ENCODE peak calls at places on chromosomes 11 and 22, in ten cellular contexts. V is neural progenitor cell; W is OCI-M1; S is effector memory CD8-positive, alpha-beta T cell; L is astrocyte of the spinal cord; G is activated CD4-positive, alpha-beta T cell treated with anti-CD3 and anti-CD28 coated beads for 36 hours; C is HepG2; I is T-helper 9 cell; D is adipocyte; P is frontal cortex. T is an unnamed sample.

GRCh38 chr22:50031189-50032091 is 18.9 kb upstream of the IL17REL start:
- DNase-seq in G (no peak), D (no peak), V (no peak), C (no peak), W (no peak), P (no peak), I (no peak), L (no peak), S (no peak), T (no peak)

GRCh38 chr11:111081021-111081511 is 164.5 kb upstream of the POU2AF2 start:
- DNase-seq in G (no peak), C (no peak), V (no peak), W (no peak), I (no peak), D (peak; percentile 67), P (no peak), S (no peak), L (peak; percentile 21), T (no peak)

GRCh38 chr11:117809236-117810055 is 12.4 kb upstream of the DSCAML1 start:
- DNase-seq in I (no peak), D (peak; percentile 24), L (peak; percentile 20), P (peak; percentile 59), G (peak; percentile 81), W (no peak), V (peak; percentile 87), C (no peak), S (no peak), T (peak; percentile 20)

GRCh38 chr11:128232588-128232987 is 354.8 kb downstream of the ETS1 start:
- DNase-seq in V (no peak), C (no peak), P (no peak), W (no peak), L (no peak), S (no peak), I (no peak), G (peak; percentile 81), D (no peak), T (no peak)

GRCh38 chr11:121152764-121153163 is 51.7 kb downstream of the TECTA start:
- DNase-seq in W (no peak), V (no peak), S (no peak), G (no peak), C (no peak), P (no peak), I (no peak), D (no peak), L (no peak), T (no peak)

GRCh38 chr11:15145635-15146034 is 30.9 kb downstream of the INSC start:
- DNase-seq in V (no peak), G (no peak), L (no peak), C (no peak), I (no peak), S (no peak), D (no peak), W (peak; percentile 5), P (no peak), T (no peak)

GRCh38 chr11:47375546-47376085 is 2.7 kb downstream of the SPI1 start:
- DNase-seq in D (no peak), L (no peak), I (no peak), W (no peak), C (no peak), V (no peak), P (no peak), S (no peak), G (no peak), T (no peak)

GRCh38 chr11:33594188-33594587 is 106.4 kb downstream of the C11orf91 start:
- DNase-seq in G (no peak), W (no peak), S (no peak), P (no peak), V (no peak), I (no peak), D (no peak), L (no peak), C (no peak), T (no peak)

GRCh38 chr11:66275396-66275795 is 2.6 kb upstream of the CNIH2 start:
- DNase-seq in D (no peak), P (no peak), G (no peak), W (no peak), C (no peak), L (no peak), I (no peak), S (no peak), V (no peak), T (no peak)

GRCh38 chr11:96338910-96339703 is 3.9 kb downstream of the MAML2 start:
- DNase-seq in D (peak; percentile 71), C (peak; percentile 25), L (peak; percentile 79), I (no peak), S (peak; percentile 25), G (peak; percentile 57), P (no peak), W (peak; percentile 49), V (no peak), T (peak; percentile 9)

GRCh38 chr11:72085836-72086475 is 5.3 kb downstream of the LRRC51 start:
- DNase-seq in I (no peak), W (no peak), S (no peak), C (no peak), L (peak; percentile 32), P (peak; percentile 39), G (no peak), D (no peak), V (no peak), T (no peak)

GRCh38 chr11:8382436-8383053 is 118.9 kb upstream of the LMO1 start:
- DNase-seq in C (no peak), G (no peak), S (no peak), L (peak; percentile 65), I (no peak), W (no peak), P (no peak), V (no peak), D (peak; percentile 32), T (no peak)

GRCh38 chr11:2767751-2768150 is 68.0 kb upstream of the KCNQ1OT1 start:
- DNase-seq in C (no peak), I (no peak), L (no peak), S (no peak), D (no peak), P (no peak), G (no peak), V (no peak), W (no peak), T (no peak)

GRCh38 chr11:12606597-12606996 is 67.6 kb upstream of the TEAD1 start:
- DNase-seq in L (peak; percentile 76), V (no peak), P (no peak), G (no peak), C (no peak), S (no peak), W (no peak), D (peak; percentile 78), I (no peak), T (no peak)

GRCh38 chr11:42840856-42841255 is 470.9 kb upstream of the API5 start:
- DNase-seq in L (no peak), G (no peak), D (no peak), I (no peak), S (no peak), V (no peak), C (no peak), P (no peak), W (no peak), T (no peak)

GRCh38 chr11:123062892-123063395 is 1.0 kb upstream of the HSPA8 start:
- DNase-seq in D (no peak), G (no peak), V (no peak), C (no peak), S (no peak), W (peak; percentile 87), I (no peak), P (no peak), L (no peak), T (no peak)

GRCh38 chr11:132655187-132655855 is 877.0 kb downstream of the OPCML start:
- DNase-seq in I (no peak), C (no peak), W (no peak), L (no peak), P (no peak), V (no peak), G (no peak), S (no peak), D (no peak), T (no peak)

GRCh38 chr22:35043251-35043931 is 22.6 kb upstream of the ISX start:
- DNase-seq in W (peak; percentile 42), V (no peak), P (no peak), C (no peak), D (peak; percentile 3), G (peak; percentile 25), I (no peak), S (no peak), L (no peak), T (no peak)

GRCh38 chr11:96050435-96051182 is 126.7 kb upstream of the MTMR2 start:
- DNase-seq in P (no peak), C (peak; percentile 76), I (no peak), W (no peak), S (no peak), D (peak; percentile 36), L (peak; percentile 61), G (no peak), V (no peak), T (no peak)

GRCh38 chr22:37100589-37101127 is 8.9 kb downstream of the TMPRSS6 start:
- DNase-seq in G (no peak), V (no peak), P (no peak), I (no peak), L (no peak), W (peak; percentile 24), C (no peak), D (no peak), S (no peak), T (peak; percentile 50)

GRCh38 chr11:27191061-27191460 is 150.4 kb downstream of the BBOX1 start:
- DNase-seq in I (no peak), L (no peak), V (no peak), W (no peak), C (no peak), D (no peak), S (no peak), P (no peak), G (no peak), T (no peak)

GRCh38 chr11:86588566-86589090 is 83.8 kb downstream of the ME3 start:
- DNase-seq in V (peak; percentile 97), S (no peak), I (no peak), P (no peak), G (no peak), C (no peak), W (no peak), D (no peak), L (no peak), T (no peak)

GRCh38 chr11:13210424-13210823 is 67.2 kb upstream of the BMAL1 start:
- DNase-seq in G (peak; percentile 48), W (peak; percentile 65), C (peak; percentile 57), D (peak; percentile 76), I (peak; percentile 6), L (peak; percentile 81), P (no peak), S (no peak), V (peak; percentile 88), T (peak; percentile 38)

GRCh38 chr11:62974848-62975522 is 9.8 kb downstream of the SLC22A6 start:
- DNase-seq in I (no peak), S (no peak), P (no peak), L (no peak), G (peak; percentile 59), W (peak; percentile 49), V (peak; percentile 67), C (peak; percentile 6), D (no peak), T (peak; percentile 55)

GRCh38 chr11:18383388-18384156 is 10.8 kb upstream of the LDHA start:
- DNase-seq in P (no peak), D (peak; percentile 98), V (peak; percentile 6), S (peak; percentile 67), W (peak; percentile 45), G (peak; percentile 89), C (peak; percentile 91), L (peak; percentile 97), I (peak; percentile 66), T (peak; percentile 56)

GRCh38 chr11:103994111-103994510 is 42.3 kb upstream of the DDI1 start:
- DNase-seq in C (no peak), V (no peak), P (no peak), G (no peak), I (no peak), D (peak; percentile 31), W (no peak), L (no peak), S (no peak), T (no peak)

GRCh38 chr22:30754521-30754920 is 59.8 kb downstream of the OSBP2 start:
- DNase-seq in D (no peak), W (no peak), C (no peak), V (no peak), S (no peak), P (no peak), L (no peak), I (no peak), G (no peak), T (no peak)

GRCh38 chr11:70913715-70914231 is 338.6 kb downstream of the SHANK2 start:
- DNase-seq in C (no peak), I (no peak), L (no peak), G (no peak), V (peak; percentile 78), S (no peak), P (no peak), W (no peak), D (no peak), T (no peak)

T was measured in erythroblast.